ENCODE peak calls at places on chromosomes 5 and 9, in eight cellular contexts. G is PC-3; I is left ventricle myocardium inferior; E is left lung; J is Karpas-422; C is fibroblast of lung; Z is IMR-90; V is CD4-positive, alpha-beta memory T cell. R is an unnamed sample.

GRCh38 chr5:150278046-150278760 is 11.4 kb downstream of the CAMK2A start:
- DNase-seq in G (no peak), I (no peak), E (no peak), J (no peak), C (no peak), Z (peak; percentile 40), V (no peak), R (no peak)

GRCh38 chr9:37963936-37964739 is 60.2 kb upstream of the SLC25A51 start:
- DNase-seq in G (peak; percentile 87), I (no peak), E (peak; percentile 85), J (no peak), C (peak; percentile 98), Z (peak; percentile 99), V (no peak), R (peak; percentile 85)

GRCh38 chr5:178675922-178676321 is 49.1 kb upstream of the CLK4 start:
- DNase-seq in G (no peak), I (no peak), E (no peak), J (no peak), C (no peak), Z (no peak), V (no peak), R (no peak)

GRCh38 chr5:100623719-100624118 is 88.5 kb downstream of the FAM174A start:
- DNase-seq in G (peak; percentile 59), I (no peak), E (no peak), J (peak; percentile 60), C (peak; percentile 66), Z (peak; percentile 25), V (peak; percentile 36), R (no peak)

GRCh38 chr5:116605310-116606070 is 30.9 kb upstream of the SEMA6A start:
- DNase-seq in G (no peak), I (peak; percentile 16), E (no peak), J (no peak), C (no peak), Z (no peak), V (no peak), R (no peak)

GRCh38 chr9:132141364-132141947 is 20.4 kb upstream of the NTNG2 start:
- DNase-seq in G (no peak), I (no peak), E (peak; percentile 79), J (no peak), C (peak; percentile 11), Z (no peak), V (no peak), R (no peak)

GRCh38 chr5:150461231-150461630 is 11.7 kb upstream of the RPS14 start:
- DNase-seq in G (no peak), I (no peak), E (no peak), J (peak; percentile 94), C (no peak), Z (no peak), V (no peak), R (peak; percentile 53)

GRCh38 chr9:31394040-31394473 is 990.4 kb upstream of the ACO1 start:
- DNase-seq in G (no peak), I (no peak), E (no peak), J (no peak), C (peak; percentile 63), Z (no peak), V (no peak), R (no peak)

GRCh38 chr9:96651626-96652025 is 3.5 kb downstream of the PRXL2C start:
- DNase-seq in G (peak; percentile 61), I (no peak), E (no peak), J (peak; percentile 61), C (peak; percentile 69), Z (peak; percentile 51), V (peak; percentile 14), R (no peak)

GRCh38 chr5:139898981-139899380 is 103.4 kb downstream of the PSD2 start:
- DNase-seq in G (no peak), I (no peak), E (no peak), J (no peak), C (no peak), Z (no peak), V (no peak), R (no peak)

GRCh38 chr9:70060883-70061507 is 17.3 kb downstream of the MAMDC2 start:
- DNase-seq in G (no peak), I (no peak), E (no peak), J (peak; percentile 59), C (no peak), Z (no peak), V (no peak), R (no peak)

GRCh38 chr9:97529363-97530076 is 28.1 kb downstream of the TMOD1 start:
- DNase-seq in G (peak; percentile 55), I (peak; percentile 47), E (no peak), J (no peak), C (no peak), Z (peak; percentile 43), V (no peak), R (no peak)

GRCh38 chr5:86579502-86579901 is 38.2 kb upstream of the COX7C start:
- DNase-seq in G (no peak), I (no peak), E (no peak), J (no peak), C (no peak), Z (no peak), V (no peak), R (no peak)

GRCh38 chr9:18208166-18209059 is 265.5 kb upstream of the ADAMTSL1 start:
- DNase-seq in G (peak; percentile 77), I (no peak), E (no peak), J (peak; percentile 45), C (peak; percentile 30), Z (peak; percentile 12), V (no peak), R (no peak)

GRCh38 chr5:83450183-83450839 is 21.2 kb upstream of the VCAN start:
- DNase-seq in G (peak; percentile 81), I (no peak), E (no peak), J (no peak), C (no peak), Z (no peak), V (no peak), R (no peak)

GRCh38 chr9:124784503-124784902 is 7.6 kb downstream of the OLFML2A start:
- DNase-seq in G (no peak), I (no peak), E (no peak), J (peak; percentile 14), C (peak; percentile 55), Z (no peak), V (no peak), R (no peak)

GRCh38 chr9:35107337-35108290 is 4.7 kb upstream of the STOML2 start:
- DNase-seq in G (no peak), I (no peak), E (no peak), J (no peak), C (no peak), Z (no peak), V (no peak), R (no peak)

GRCh38 chr9:134725605-134725940 is 84.0 kb downstream of the COL5A1 start:
- DNase-seq in G (peak; percentile 4), I (no peak), E (no peak), J (no peak), C (peak; percentile 68), Z (peak; percentile 74), V (no peak), R (no peak)
- H3K36me3 ChIP-seq in G (no peaks in the 10 kb centered on the region), I (no peaks in the 10 kb centered on the region), E (no peaks in the 10 kb centered on the region), J (no peaks in the 10 kb centered on the region), C (peaks cover 18% of the 10 kb centered on the region), Z (peaks cover 71% of the 10 kb centered on the region), V (no peaks in the 10 kb centered on the region), R (peaks cover 6% of the 10 kb centered on the region)

DNA sequence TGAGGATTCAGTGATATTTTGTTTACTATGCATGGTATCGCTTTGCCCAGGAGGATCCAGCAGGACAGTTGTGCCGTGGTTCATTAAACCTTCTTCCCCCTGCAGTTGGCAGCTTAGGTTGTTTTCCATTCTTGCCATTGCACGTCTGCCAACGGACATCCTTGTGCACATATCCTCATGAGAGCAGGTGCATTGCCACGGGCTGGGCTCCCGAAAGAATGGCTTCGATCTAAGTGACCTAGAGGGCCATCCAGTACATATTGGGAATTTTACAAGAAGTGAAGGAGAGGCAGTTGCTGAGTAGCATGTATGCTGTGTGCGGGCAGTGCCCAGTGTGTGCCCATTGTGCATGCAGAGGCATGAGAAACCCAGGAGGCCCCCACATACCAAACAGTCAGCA is 22.1 kb downstream of the HRH2 start:
- DNase-seq in G (no peak), I (no peak), E (no peak), J (no peak), C (no peak), Z (no peak), V (no peak), R (no peak)
- H3K4me1 ChIP-seq in G (no peaks in the 10 kb centered on the region), I (peaks cover 93% of the 10 kb centered on the region), E (peaks cover 67% of the 10 kb centered on the region), J (no peaks in the 10 kb centered on the region), C (no peaks in the 10 kb centered on the region), Z (no peaks in the 10 kb centered on the region), V (peaks cover under 1% of the 10 kb centered on the region), R (peaks cover 6% of the 10 kb centered on the region)

GRCh38 chr9:128913995-128914772 is 6.6 kb upstream of the PHYHD1 start:
- DNase-seq in G (no peak), I (no peak), E (no peak), J (no peak), C (no peak), Z (no peak), V (no peak), R (peak; percentile 58)

GRCh38 chr9:128911529-128912035 is 9.2 kb upstream of the PHYHD1 start:
- DNase-seq in G (peak; percentile 81), I (peak; percentile 78), E (peak; percentile 83), J (no peak), C (peak; percentile 47), Z (peak; percentile 77), V (no peak), R (peak; percentile 74)

GRCh38 chr9:128912270-128912853 is 8.4 kb upstream of the PHYHD1 start:
- DNase-seq in G (peak; percentile 95), I (no peak), E (peak; percentile 82), J (no peak), C (peak; percentile 74), Z (peak; percentile 94), V (no peak), R (peak; percentile 69)

GRCh38 chr9:128910906-128911305 is 9.9 kb upstream of the PHYHD1 start:
- DNase-seq in G (no peak), I (no peak), E (no peak), J (no peak), C (no peak), Z (no peak), V (no peak), R (peak; percentile 45)

GRCh38 chr9:128913048-128913900 is 7.5 kb upstream of the PHYHD1 start:
- DNase-seq in G (no peak), I (no peak), E (no peak), J (no peak), C (no peak), Z (no peak), V (no peak), R (peak; percentile 53)
- H3K36me3 ChIP-seq in G (peaks cover 28% of the 10 kb centered on the region), I (peaks cover 53% of the 10 kb centered on the region), E (no peaks in the 10 kb centered on the region), J (no peaks in the 10 kb centered on the region), C (peaks cover 31% of the 10 kb centered on the region), Z (peaks cover 43% of the 10 kb centered on the region), V (peaks cover 55% of the 10 kb centered on the region), R (peaks cover 59% of the 10 kb centered on the region)

DNA sequence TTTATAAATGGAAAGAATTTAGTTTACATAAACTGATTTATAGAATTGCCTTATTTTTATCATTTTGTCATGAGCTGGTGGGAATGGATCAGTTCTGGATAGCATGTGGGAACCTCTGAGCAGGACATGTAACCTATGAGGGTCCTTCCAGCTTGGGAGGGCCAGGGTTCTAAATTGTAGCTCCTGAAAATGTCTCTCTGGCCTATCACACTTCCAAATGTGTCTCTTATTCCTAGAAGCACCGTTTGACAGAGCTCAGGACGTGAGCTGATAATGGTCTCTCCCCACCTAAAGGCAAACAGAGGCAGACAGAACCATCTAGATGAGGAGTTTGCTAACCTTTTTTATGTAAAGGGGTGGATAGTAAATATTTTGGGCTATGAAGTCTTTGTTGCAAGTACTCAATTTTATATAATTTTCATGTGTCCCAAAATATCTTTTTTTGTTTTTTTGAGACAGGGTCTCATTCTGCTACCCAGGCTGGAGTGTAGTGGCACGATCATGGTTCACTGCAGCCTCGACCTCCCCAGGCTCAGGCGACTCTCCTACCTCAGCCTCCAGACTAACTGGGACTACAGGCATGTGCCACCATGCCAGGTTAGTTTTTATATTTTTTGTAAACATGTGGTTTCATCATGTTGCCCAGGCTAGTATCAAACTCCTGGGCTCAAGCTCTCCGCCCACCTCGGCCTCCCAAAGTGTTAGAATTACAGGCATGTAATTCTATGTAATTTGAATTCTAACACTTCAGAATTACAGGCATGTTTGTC is 4.0 kb downstream of the TRAF1 start:
- DNase-seq in G (no peak), I (no peak), E (no peak), J (no peak), C (no peak), Z (no peak), V (no peak), R (no peak)
- H3K4me1 ChIP-seq in G (no peaks in the 10 kb centered on the region), I (peaks cover 40% of the 10 kb centered on the region), E (peaks cover 84% of the 10 kb centered on the region), J (peaks cover 79% of the 10 kb centered on the region), C (peaks cover 8% of the 10 kb centered on the region), Z (peaks cover 26% of the 10 kb centered on the region), V (peaks cover 95% of the 10 kb centered on the region), R (peaks cover 29% of the 10 kb centered on the region)